ENCODE peak calls at places on chromosomes 7 and 10, in six cellular contexts. G, S, W, I, O and B are unnamed samples.

GRCh38 chr10:69631566-69631965 is 1.5 kb downstream of the FAM241B start:
- DNase-seq in G (no peak), S (peak), W (no peak), I (no peak), O (no peak), B (no peak)

GRCh38 chr10:93437000-93437945 is 44.9 kb downstream of the MYOF start:
- DNase-seq in G (peak), S (peak), W (no peak), I (no peak), O (peak), B (no peak)

GRCh38 chr10:23370106-23370505 is 25.5 kb upstream of the C10orf67 start:
- DNase-seq in G (no peak), S (no peak), W (no peak), I (no peak), O (peak), B (no peak)

GRCh38 chr7:19139706-19140327 is 5.4 kb downstream of the FERD3L start:
- DNase-seq in G (no peak), S (no peak), W (no peak), I (no peak), O (no peak), B (no peak)

GRCh38 chr10:66928000-66928770 is 2.3 kb downstream of the LRRTM3 start:
- DNase-seq in G (no peak), S (no peak), W (no peak), I (no peak), O (no peak), B (peak)

GRCh38 chr10:120940299-120940900 is 89.2 kb downstream of the WDR11 start:
- DNase-seq in G (no peak), S (no peak), W (no peak), I (no peak), O (no peak), B (no peak)

GRCh38 chr7:84912993-84913635 is 273.7 kb downstream of the SEMA3D start:
- DNase-seq in G (no peak), S (no peak), W (no peak), I (no peak), O (no peak), B (no peak)

GRCh38 chr10:58820862-58821559 is 308.3 kb downstream of the BICC1 start:
- DNase-seq in G (no peak), S (no peak), W (no peak), I (no peak), O (peak), B (no peak)

GRCh38 chr7:114569160-114569559 is 154.5 kb downstream of the FOXP2 start:
- DNase-seq in G (no peak), S (no peak), W (no peak), I (no peak), O (no peak), B (no peak)

GRCh38 chr7:82506702-82507101 is 63.1 kb upstream of the CACNA2D1 start:
- DNase-seq in G (no peak), S (no peak), W (no peak), I (no peak), O (no peak), B (no peak)

GRCh38 chr10:620971-621370 is 68.5 kb downstream of the DIP2C start:
- DNase-seq in G (no peak), S (no peak), W (no peak), I (no peak), O (no peak), B (no peak)
- H3K27ac ChIP-seq in G (no peak), S (no peak), W (no peak), I (no peak), O (no peak), B (peak)

GRCh38 chr10:79068562-79069324 is at the start of gene ZMIZ1:
- DNase-seq in G (peak), S (peak), W (peak), I (peak), O (peak), B (peak)
- H3K27ac ChIP-seq in G (peak), S (peak), W (peak), I (peak), O (peak), B (peak)

GRCh38 chr7:48441848-48442492 is 270.7 kb downstream of the ABCA13 start:
- DNase-seq in G (no peak), S (no peak), W (no peak), I (no peak), O (no peak), B (no peak)

GRCh38 chr7:48443051-48443450 is 271.8 kb downstream of the ABCA13 start:
- DNase-seq in G (no peak), S (no peak), W (no peak), I (no peak), O (no peak), B (no peak)

DNA sequence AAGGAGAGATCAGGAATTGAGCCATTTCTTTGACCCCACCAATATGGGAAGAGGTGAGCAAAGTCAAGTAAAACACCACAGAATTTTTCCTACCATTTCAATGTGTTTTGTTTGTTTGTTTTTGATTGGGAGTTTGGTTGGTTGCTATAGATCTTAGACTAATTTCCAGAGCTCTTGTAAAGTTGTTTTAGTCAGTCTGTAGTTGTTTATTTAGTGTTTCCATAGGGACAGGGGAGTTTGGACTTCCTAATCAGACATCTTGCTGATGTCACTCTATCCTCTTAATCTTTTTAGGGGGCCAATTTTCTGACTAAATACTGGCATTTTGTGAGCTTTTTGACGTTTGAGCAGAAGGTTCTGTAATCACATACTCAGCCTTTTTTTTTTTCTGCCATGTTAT is 266.9 kb downstream of the ABCA13 start:
- DNase-seq in G (no peak), S (no peak), W (no peak), I (no peak), O (no peak), B (no peak)
- H3K27ac ChIP-seq in G (no peak), S (no peak), W (no peak), I (no peak), O (no peak), B (no peak)

DNA sequence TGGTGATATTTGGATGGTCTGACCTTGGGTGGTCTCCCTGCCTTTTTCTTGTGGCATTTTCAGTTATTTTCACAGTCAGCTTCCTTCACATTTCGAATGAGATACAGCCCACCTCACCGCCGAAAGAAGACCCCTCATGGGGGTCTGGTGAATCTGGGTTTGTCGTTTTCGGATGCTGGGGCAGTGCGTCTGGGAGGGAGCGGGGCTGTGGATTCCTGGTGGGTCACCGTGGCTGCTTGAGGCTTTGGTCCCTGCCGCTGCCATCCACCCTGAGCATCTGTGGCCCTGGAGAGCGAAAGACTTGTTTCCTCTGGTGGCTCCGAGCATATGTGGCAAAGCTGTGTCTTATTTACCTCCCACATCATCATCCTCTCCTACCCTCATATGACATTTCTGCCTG is 43.1 kb downstream of the LHPP start:
- DNase-seq in G (no peak), S (no peak), W (no peak), I (no peak), O (no peak), B (no peak)
- H3K27ac ChIP-seq in G (no peak), S (no peak), W (no peak), I (no peak), O (no peak), B (no peak)

DNA sequence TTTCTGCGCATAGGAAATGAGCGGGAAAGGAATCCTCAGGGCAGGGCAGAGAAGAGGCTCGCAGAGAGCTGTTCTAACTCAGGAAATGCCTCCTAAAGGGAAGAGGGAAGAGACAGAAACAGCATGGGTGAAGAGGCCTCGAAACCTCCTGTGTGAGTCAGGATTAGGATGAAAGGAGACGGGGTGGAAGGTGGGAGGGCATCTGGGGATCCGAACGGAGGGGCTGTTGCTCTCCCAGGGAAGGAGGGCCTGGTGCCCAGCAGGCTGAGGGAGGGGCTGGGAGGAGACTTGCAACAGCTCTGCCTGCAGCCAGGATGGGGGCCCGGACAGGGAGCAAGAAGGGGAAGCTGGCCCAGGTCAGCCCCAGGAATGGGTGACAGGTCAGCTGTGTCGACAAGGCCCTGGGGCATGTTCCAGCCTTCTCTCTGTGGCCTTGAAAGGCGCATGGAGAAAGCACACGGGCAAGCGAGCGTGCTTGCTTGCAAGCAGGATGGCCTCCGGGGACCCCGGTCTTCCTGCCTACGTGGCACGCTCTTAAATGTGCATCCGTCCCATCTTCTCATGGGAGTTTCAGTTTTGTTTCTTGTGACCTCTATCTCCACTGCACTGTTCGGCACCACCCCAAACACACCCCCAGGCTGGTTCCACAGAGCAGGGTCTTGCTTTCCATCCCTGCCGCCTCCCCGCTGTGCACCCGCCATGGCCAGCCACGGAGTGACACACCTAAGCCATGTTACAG is 63.5 kb downstream of the HIPK2 start:
- DNase-seq in G (peak), S (peak), W (no peak), I (no peak), O (no peak), B (no peak)
- H3K27ac ChIP-seq in G (peak), S (peak), W (no peak), I (no peak), O (no peak), B (peak)